ENCODE peak calls at places on chromosomes 13 and 19, in nine cellular contexts. G is AG04450; S is HEK293T; R is kidney epithelial cell; K is CD8-positive, alpha-beta memory T cell; U is activated CD8-positive, alpha-beta memory T cell treated with anti-CD3 and anti-CD28 coated beads for 48 hours; D is activated CD4-positive, alpha-beta T cell treated with anti-CD3 and anti-CD28 coated beads, Interleukin-2, amount 50 U/mL, for 24 hours; B is hippocampal formation; T is anterior cingulate cortex. Q is an unnamed sample.
A peak's percentile ranks its signal among the peaks of the same experiment; 100 is the strongest.

GRCh38 chr19:13428352-13428751 is 77.9 kb downstream of the CACNA1A start:
- DNase-seq in G (peak; percentile 3), B (no peak), D (no peak), T (no peak), R (no peak), S (peak; percentile 30), K (no peak), U (no peak), Q (peak; percentile 7)

GRCh38 chr19:42081584-42082258 is 5.8 kb downstream of the ZNF574 start:
- DNase-seq in K (no peak), U (no peak), D (no peak), R (no peak), G (no peak), B (no peak), T (no peak), S (peak; percentile 48), Q (no peak)

GRCh38 chr13:112113355-112113754 is 46.4 kb downstream of the SOX1 start:
- DNase-seq in K (no peak), B (no peak), S (no peak), D (no peak), R (no peak), T (no peak), G (no peak), U (no peak), Q (no peak)

GRCh38 chr13:98985591-98985990 is 7.7 kb upstream of the DOCK9 start:
- DNase-seq in R (no peak), T (no peak), K (no peak), D (no peak), B (no peak), G (no peak), U (no peak), S (no peak), Q (no peak)

GRCh38 chr13:110713981-110714797 is 689 bp downstream of the ING1 start:
- DNase-seq in R (no peak), G (no peak), B (peak; percentile 46), U (peak; percentile 40), K (peak; percentile 88), T (peak; percentile 48), D (peak; percentile 39), S (no peak), Q (peak; percentile 47)

GRCh38 chr13:46679369-46680180 is 117.4 kb downstream of the ESD start:
- DNase-seq in U (no peak), S (no peak), R (no peak), B (no peak), K (peak; percentile 71), G (no peak), D (no peak), T (no peak), Q (no peak)

GRCh38 chr13:114067381-114067885 is 65.0 kb downstream of the RASA3 start:
- DNase-seq in T (no peak), S (no peak), D (peak; percentile 21), U (no peak), K (peak; percentile 45), B (no peak), G (no peak), R (no peak), Q (no peak)

GRCh38 chr13:33125821-33126570 is 109.8 kb downstream of the KL start:
- DNase-seq in K (no peak), U (no peak), D (no peak), S (peak; percentile 13), B (no peak), G (peak; percentile 87), R (peak; percentile 88), T (no peak), Q (peak; percentile 94)

GRCh38 chr13:44199627-44200207 is 173.9 kb upstream of the SERP2 start:
- DNase-seq in U (no peak), T (no peak), S (no peak), K (no peak), D (no peak), G (no peak), R (no peak), B (no peak), Q (no peak)

GRCh38 chr13:113589961-113590339 is 5.4 kb downstream of the TFDP1 start:
- DNase-seq in D (no peak), B (no peak), G (no peak), K (no peak), S (no peak), T (no peak), U (no peak), R (no peak), Q (no peak)

GRCh38 chr13:51534075-51534817 is 50.0 kb upstream of the WDFY2 start:
- DNase-seq in U (no peak), S (no peak), R (no peak), B (peak; percentile 23), K (peak; percentile 53), T (peak; percentile 25), D (no peak), G (no peak), Q (no peak)

GRCh38 chr13:44758595-44759221 is 182.6 kb upstream of the TSC22D1 start:
- DNase-seq in D (no peak), S (no peak), K (no peak), R (peak; percentile 61), U (no peak), B (no peak), G (peak; percentile 87), T (no peak), Q (peak; percentile 94)